ENCODE peak calls at places on chromosomes 4 and X, in seven cellular contexts. One of them, this sample, is unnamed.
A peak's percentile ranks its signal among the peaks of the same experiment; 100 is the strongest.

GRCh38 chr4:151865327-151865726 is 104.5 kb upstream of the GATB start:
- DNase-seq in cardiac muscle cell: no peak
- DNase-seq in WERI-Rb-1: no peak
- DNase-seq in choroid plexus epithelial cell: no peak
- DNase-seq in testis: peak; percentile 41
- DNase-seq in sigmoid colon: peak; percentile 80
- DNase-seq in ascending aorta: peak; percentile 28
- DNase-seq in this sample: no peak

GRCh38 chrX:100413231-100413630 is 3.2 kb upstream of the PCDH19 start:
- DNase-seq in cardiac muscle cell: peak; percentile 73
- DNase-seq in WERI-Rb-1: peak; percentile 25
- DNase-seq in choroid plexus epithelial cell: peak; percentile 73
- DNase-seq in testis: peak; percentile 59
- DNase-seq in sigmoid colon: no peak
- DNase-seq in ascending aorta: no peak
- DNase-seq in this sample: peak; percentile 55

GRCh38 chr4:37599092-37599800 is 86.9 kb downstream of the RELL1 start:
- DNase-seq in cardiac muscle cell: no peak
- DNase-seq in WERI-Rb-1: no peak
- DNase-seq in choroid plexus epithelial cell: no peak
- DNase-seq in testis: no peak
- DNase-seq in sigmoid colon: no peak
- DNase-seq in ascending aorta: no peak
- DNase-seq in this sample: peak; percentile 54

GRCh38 chrX:53882331-53882730 is 161.9 kb downstream of the PHF8 start:
- DNase-seq in cardiac muscle cell: peak; percentile 89
- DNase-seq in WERI-Rb-1: no peak
- DNase-seq in choroid plexus epithelial cell: peak; percentile 3
- DNase-seq in testis: peak; percentile 22
- DNase-seq in sigmoid colon: no peak
- DNase-seq in ascending aorta: no peak
- DNase-seq in this sample: peak; percentile 15

GRCh38 chr4:74640111-74640903 is 154.0 kb downstream of the BTC start:
- DNase-seq in cardiac muscle cell: peak; percentile 84
- DNase-seq in WERI-Rb-1: no peak
- DNase-seq in choroid plexus epithelial cell: peak; percentile 88
- DNase-seq in testis: no peak
- DNase-seq in sigmoid colon: no peak
- DNase-seq in ascending aorta: no peak
- DNase-seq in this sample: no peak

GRCh38 chr4:1900087-1900433 is 28.9 kb downstream of the NSD2 start:
- DNase-seq in cardiac muscle cell: no peak
- DNase-seq in WERI-Rb-1: no peak
- DNase-seq in choroid plexus epithelial cell: no peak
- DNase-seq in testis: no peak
- DNase-seq in sigmoid colon: peak; percentile 21
- DNase-seq in ascending aorta: no peak
- DNase-seq in this sample: no peak

GRCh38 chr4:150801833-150802232 is 213.3 kb downstream of the LRBA start:
- DNase-seq in cardiac muscle cell: no peak
- DNase-seq in WERI-Rb-1: no peak
- DNase-seq in choroid plexus epithelial cell: no peak
- DNase-seq in testis: no peak
- DNase-seq in sigmoid colon: no peak
- DNase-seq in ascending aorta: no peak
- DNase-seq in this sample: no peak

GRCh38 chrX:19709812-19710518 is 177.4 kb downstream of the SH3KBP1 start:
- DNase-seq in cardiac muscle cell: peak; percentile 68
- DNase-seq in WERI-Rb-1: no peak
- DNase-seq in choroid plexus epithelial cell: peak; percentile 81
- DNase-seq in testis: no peak
- DNase-seq in sigmoid colon: no peak
- DNase-seq in ascending aorta: no peak
- DNase-seq in this sample: no peak

GRCh38 chrX:71671043-71671829 is 3.9 kb downstream of the LOC101059915 start:
- DNase-seq in cardiac muscle cell: no peak
- DNase-seq in WERI-Rb-1: no peak
- DNase-seq in choroid plexus epithelial cell: no peak
- DNase-seq in testis: no peak
- DNase-seq in sigmoid colon: no peak
- DNase-seq in ascending aorta: no peak
- DNase-seq in this sample: no peak

GRCh38 chrX:77087529-77088169 is 359.5 kb upstream of the FGF16 start:
- DNase-seq in cardiac muscle cell: peak; percentile 7
- DNase-seq in WERI-Rb-1: no peak
- DNase-seq in choroid plexus epithelial cell: peak; percentile 23
- DNase-seq in testis: no peak
- DNase-seq in sigmoid colon: no peak
- DNase-seq in ascending aorta: no peak
- DNase-seq in this sample: no peak

GRCh38 chr4:183797445-183798248 is 107.5 kb upstream of the STOX2 start:
- DNase-seq in cardiac muscle cell: peak; percentile 29
- DNase-seq in WERI-Rb-1: peak; percentile 71
- DNase-seq in choroid plexus epithelial cell: peak; percentile 19
- DNase-seq in testis: peak; percentile 35
- DNase-seq in sigmoid colon: no peak
- DNase-seq in ascending aorta: no peak
- DNase-seq in this sample: peak; percentile 57

GRCh38 chr4:183797041-183797444 is 108.1 kb upstream of the STOX2 start:
- DNase-seq in cardiac muscle cell: no peak
- DNase-seq in WERI-Rb-1: peak; percentile 71
- DNase-seq in choroid plexus epithelial cell: no peak
- DNase-seq in testis: peak; percentile 74
- DNase-seq in sigmoid colon: no peak
- DNase-seq in ascending aorta: no peak
- DNase-seq in this sample: peak; percentile 38

GRCh38 chr4:183801460-183802168 is 103.5 kb upstream of the STOX2 start:
- DNase-seq in cardiac muscle cell: no peak
- DNase-seq in WERI-Rb-1: peak; percentile 55
- DNase-seq in choroid plexus epithelial cell: no peak
- DNase-seq in testis: no peak
- DNase-seq in sigmoid colon: no peak
- DNase-seq in ascending aorta: no peak
- DNase-seq in this sample: no peak

GRCh38 chr4:183798921-183799307 is 106.2 kb upstream of the STOX2 start:
- DNase-seq in cardiac muscle cell: no peak
- DNase-seq in WERI-Rb-1: no peak
- DNase-seq in choroid plexus epithelial cell: no peak
- DNase-seq in testis: no peak
- DNase-seq in sigmoid colon: no peak
- DNase-seq in ascending aorta: no peak
- DNase-seq in this sample: no peak

GRCh38 chr4:183798249-183798920 is 106.7 kb upstream of the STOX2 start:
- DNase-seq in cardiac muscle cell: no peak
- DNase-seq in WERI-Rb-1: peak; percentile 33
- DNase-seq in choroid plexus epithelial cell: no peak
- DNase-seq in testis: peak; percentile 33
- DNase-seq in sigmoid colon: no peak
- DNase-seq in ascending aorta: no peak
- DNase-seq in this sample: peak; percentile 39
- H3K4me3 ChIP-seq in cardiac muscle cell: peak overlapping the region; percentile 50
- H3K4me3 ChIP-seq in WERI-Rb-1: peak overlapping the region; percentile 69
- H3K4me3 ChIP-seq in choroid plexus epithelial cell: no peak overlapping the region
- H3K4me3 ChIP-seq in testis: peak overlapping the region; percentile 61
- H3K4me3 ChIP-seq in sigmoid colon: peak overlapping the region; percentile 52
- H3K4me3 ChIP-seq in ascending aorta: peak overlapping the region; percentile 62
- H3K4me3 ChIP-seq in this sample: peak overlapping the region; percentile 53

GRCh38 chr4:8136529-8136928 is 22.1 kb downstream of the ABLIM2 start:
- DNase-seq in cardiac muscle cell: no peak
- DNase-seq in WERI-Rb-1: no peak
- DNase-seq in choroid plexus epithelial cell: no peak
- DNase-seq in testis: no peak
- DNase-seq in sigmoid colon: no peak
- DNase-seq in ascending aorta: no peak
- DNase-seq in this sample: no peak

GRCh38 chr4:8136972-8137710 is 21.5 kb downstream of the ABLIM2 start:
- DNase-seq in cardiac muscle cell: no peak
- DNase-seq in WERI-Rb-1: no peak
- DNase-seq in choroid plexus epithelial cell: no peak
- DNase-seq in testis: no peak
- DNase-seq in sigmoid colon: no peak
- DNase-seq in ascending aorta: no peak
- DNase-seq in this sample: no peak

GRCh38 chr4:8132947-8133705 is 25.5 kb downstream of the ABLIM2 start:
- DNase-seq in cardiac muscle cell: peak; percentile 44
- DNase-seq in WERI-Rb-1: no peak
- DNase-seq in choroid plexus epithelial cell: peak; percentile 6
- DNase-seq in testis: peak; percentile 53
- DNase-seq in sigmoid colon: no peak
- DNase-seq in ascending aorta: no peak
- DNase-seq in this sample: no peak

GRCh38 chr4:8133897-8134542 is 24.6 kb downstream of the ABLIM2 start:
- DNase-seq in cardiac muscle cell: no peak
- DNase-seq in WERI-Rb-1: no peak
- DNase-seq in choroid plexus epithelial cell: no peak
- DNase-seq in testis: no peak
- DNase-seq in sigmoid colon: no peak
- DNase-seq in ascending aorta: no peak
- DNase-seq in this sample: no peak

GRCh38 chr4:8135666-8136065 is 22.9 kb downstream of the ABLIM2 start:
- DNase-seq in cardiac muscle cell: no peak
- DNase-seq in WERI-Rb-1: no peak
- DNase-seq in choroid plexus epithelial cell: no peak
- DNase-seq in testis: no peak
- DNase-seq in sigmoid colon: no peak
- DNase-seq in ascending aorta: no peak
- DNase-seq in this sample: no peak
- TF ChIP-seq CTCF in cardiac muscle cell: no peak
- TF ChIP-seq CTCF in WERI-Rb-1: no peak
- TF ChIP-seq CTCF in choroid plexus epithelial cell: no peak
- TF ChIP-seq CTCF in testis: no peak
- TF ChIP-seq CTCF in sigmoid colon: no peak
- TF ChIP-seq CTCF in ascending aorta: no peak
- TF ChIP-seq CTCF in this sample: no peak

GRCh38 chr4:113759696-113760093 is 1.8 kb downstream of the CAMK2D start:
- DNase-seq in cardiac muscle cell: no peak
- DNase-seq in WERI-Rb-1: no peak
- DNase-seq in choroid plexus epithelial cell: no peak
- DNase-seq in testis: no peak
- DNase-seq in sigmoid colon: no peak
- DNase-seq in ascending aorta: no peak
- DNase-seq in this sample: no peak

GRCh38 chr4:113760094-113760851 is 1.3 kb downstream of the CAMK2D start:
- DNase-seq in cardiac muscle cell: peak; percentile 66
- DNase-seq in WERI-Rb-1: peak; percentile 40
- DNase-seq in choroid plexus epithelial cell: peak; percentile 63
- DNase-seq in testis: peak; percentile 57
- DNase-seq in sigmoid colon: peak; percentile 66
- DNase-seq in ascending aorta: no peak
- DNase-seq in this sample: peak; percentile 16

GRCh38 chr4:113758361-113758760 is 3.2 kb downstream of the CAMK2D start:
- DNase-seq in cardiac muscle cell: peak; percentile 63
- DNase-seq in WERI-Rb-1: no peak
- DNase-seq in choroid plexus epithelial cell: peak; percentile 62
- DNase-seq in testis: no peak
- DNase-seq in sigmoid colon: no peak
- DNase-seq in ascending aorta: no peak
- DNase-seq in this sample: no peak

GRCh38 chr4:113756005-113756410 is 5.5 kb downstream of the CAMK2D start:
- DNase-seq in cardiac muscle cell: peak; percentile 85
- DNase-seq in WERI-Rb-1: no peak
- DNase-seq in choroid plexus epithelial cell: peak; percentile 72
- DNase-seq in testis: no peak
- DNase-seq in sigmoid colon: no peak
- DNase-seq in ascending aorta: no peak
- DNase-seq in this sample: no peak

DNA sequence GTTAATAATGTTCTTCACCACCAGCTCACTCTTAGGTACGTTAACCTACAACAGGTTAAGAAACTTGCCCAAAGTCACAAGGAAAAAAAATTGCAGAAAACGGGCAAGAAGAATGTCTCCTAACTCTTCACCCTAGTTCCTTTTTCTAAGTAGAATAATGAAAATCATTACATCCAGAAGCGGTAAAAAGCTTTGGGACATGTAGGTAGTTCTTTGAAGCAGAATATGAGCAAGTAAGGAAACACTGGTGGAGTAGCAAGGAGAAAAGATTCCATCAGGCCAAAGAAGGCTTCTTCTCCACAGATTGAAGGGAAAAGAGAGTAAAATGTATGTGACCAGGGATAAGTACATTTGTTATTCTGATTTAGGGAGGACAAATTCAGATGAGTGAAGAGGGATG is 4.1 kb downstream of the CAMK2D start:
- DNase-seq in cardiac muscle cell: no peak
- DNase-seq in WERI-Rb-1: no peak
- DNase-seq in choroid plexus epithelial cell: no peak
- DNase-seq in testis: no peak
- DNase-seq in sigmoid colon: no peak
- DNase-seq in ascending aorta: no peak
- DNase-seq in this sample: no peak
- H3K4me3 ChIP-seq in cardiac muscle cell: no peak overlapping the region
- H3K4me3 ChIP-seq in WERI-Rb-1: no peak overlapping the region
- H3K4me3 ChIP-seq in choroid plexus epithelial cell: no peak overlapping the region
- H3K4me3 ChIP-seq in testis: no peak overlapping the region
- H3K4me3 ChIP-seq in sigmoid colon: no peak overlapping the region
- H3K4me3 ChIP-seq in ascending aorta: peak overlapping the region; percentile 80
- H3K4me3 ChIP-seq in this sample: no peak overlapping the region

GRCh38 chr4:162852642-162853041 is 314.0 kb downstream of the NAF1 start:
- DNase-seq in cardiac muscle cell: no peak
- DNase-seq in WERI-Rb-1: no peak
- DNase-seq in choroid plexus epithelial cell: no peak
- DNase-seq in testis: no peak
- DNase-seq in sigmoid colon: no peak
- DNase-seq in ascending aorta: no peak
- DNase-seq in this sample: no peak
- TF ChIP-seq CTCF in cardiac muscle cell: no peak
- TF ChIP-seq CTCF in WERI-Rb-1: no peak
- TF ChIP-seq CTCF in choroid plexus epithelial cell: no peak
- TF ChIP-seq CTCF in testis: no peak
- TF ChIP-seq CTCF in sigmoid colon: no peak
- TF ChIP-seq CTCF in ascending aorta: no peak
- TF ChIP-seq CTCF in this sample: no peak

This sample was measured in Caco-2.